ENCODE peak calls at places on chromosome 14, in seven cellular contexts. R, K, T, M, N, B and C are unnamed samples.

GRCh38 chr14:101005447-101005846 is 101.9 kb upstream of the RTL1 start:
- DNase-seq in K (no peak), B (no peak), M (no peak), N (no peak), T (no peak), R (no peak), C (no peak)

GRCh38 chr14:54881761-54882401 is 20.7 kb downstream of the GCH1 start:
- DNase-seq in R (no peak), M (no peak), N (no peak), B (no peak), T (no peak), K (no peak), C (no peak)

GRCh38 chr14:95043314-95043713 is 114.0 kb downstream of the DICER1 start:
- DNase-seq in B (no peak), T (no peak), R (no peak), N (no peak), K (no peak), M (no peak), C (no peak)

GRCh38 chr14:50599700-50600444 is 39.9 kb downstream of the ATL1 start:
- DNase-seq in N (peak), B (no peak), M (peak), K (peak), R (no peak), T (peak), C (peak)

GRCh38 chr14:104283197-104284106 is 145.1 kb downstream of the KIF26A start:
- DNase-seq in R (no peak), M (no peak), T (no peak), N (no peak), B (peak), K (no peak), C (peak)

GRCh38 chr14:100738704-100739131 is 12.0 kb downstream of the DLK1 start:
- DNase-seq in K (no peak), R (no peak), T (no peak), M (no peak), B (no peak), N (no peak), C (no peak)

GRCh38 chr14:22276913-22277816 is 311.9 kb downstream of the DAD1 start:
- DNase-seq in M (no peak), T (no peak), R (no peak), K (peak), B (no peak), N (no peak), C (no peak)

GRCh38 chr14:31696378-31696777 is 135.2 kb downstream of the NUBPL start:
- DNase-seq in M (no peak), R (no peak), B (no peak), K (no peak), T (no peak), N (no peak), C (no peak)

GRCh38 chr14:59190372-59190771 is 1.9 kb downstream of the DAAM1 start:
- DNase-seq in R (no peak), B (peak), T (peak), M (peak), N (peak), K (peak), C (no peak)

GRCh38 chr14:74065746-74066575 is 18.3 kb downstream of the ALDH6A1 start:
- DNase-seq in R (no peak), M (no peak), T (no peak), K (no peak), N (no peak), B (no peak), C (no peak)

GRCh38 chr14:30211326-30211725 is 283.7 kb upstream of the PRKD1 start:
- DNase-seq in K (no peak), M (no peak), T (no peak), R (no peak), B (no peak), N (no peak), C (no peak)